ENCODE peak calls at places on chromosomes 12 and 14, in seven cellular contexts. One of them, this sample, is unnamed.

GRCh38 chr12:90390947-90391346 is 564.0 kb downstream of the CCER1 start:
- DNase-seq in mammary epithelial cell: no peak
- DNase-seq in adrenal gland: no peak
- DNase-seq in IMR-90: no peak
- DNase-seq in tibial artery: no peak
- DNase-seq in body of pancreas: no peak
- DNase-seq in psoas muscle: no peak
- DNase-seq in this sample: no peak

GRCh38 chr14:91261986-91262549 is 17.6 kb upstream of the GPR68 start:
- DNase-seq in tibial artery: no peak
- DNase-seq in mammary epithelial cell: no peak
- DNase-seq in body of pancreas: no peak
- DNase-seq in adrenal gland: no peak
- DNase-seq in psoas muscle: no peak
- DNase-seq in IMR-90: no peak
- DNase-seq in this sample: no peak

GRCh38 chr12:43737646-43738045 is 20.9 kb downstream of the PUS7L start:
- DNase-seq in mammary epithelial cell: peak; percentile 72
- DNase-seq in psoas muscle: no peak
- DNase-seq in adrenal gland: no peak
- DNase-seq in IMR-90: peak; percentile 85
- DNase-seq in body of pancreas: no peak
- DNase-seq in tibial artery: no peak
- DNase-seq in this sample: no peak

GRCh38 chr12:93609281-93610192 is 37.1 kb downstream of the SOCS2 start:
- DNase-seq in IMR-90: no peak
- DNase-seq in mammary epithelial cell: no peak
- DNase-seq in body of pancreas: no peak
- DNase-seq in tibial artery: no peak
- DNase-seq in psoas muscle: no peak
- DNase-seq in adrenal gland: no peak
- DNase-seq in this sample: no peak

GRCh38 chr12:47881826-47882427 is 22.9 kb downstream of the VDR start:
- DNase-seq in body of pancreas: peak; percentile 34
- DNase-seq in adrenal gland: no peak
- DNase-seq in tibial artery: peak; percentile 80
- DNase-seq in psoas muscle: peak; percentile 66
- DNase-seq in mammary epithelial cell: peak; percentile 94
- DNase-seq in IMR-90: peak; percentile 97
- DNase-seq in this sample: no peak

GRCh38 chr14:81127785-81128184 is 93.0 kb downstream of the GTF2A1 start:
- DNase-seq in psoas muscle: no peak
- DNase-seq in IMR-90: peak; percentile 11
- DNase-seq in adrenal gland: no peak
- DNase-seq in tibial artery: no peak
- DNase-seq in mammary epithelial cell: no peak
- DNase-seq in body of pancreas: no peak
- DNase-seq in this sample: no peak

GRCh38 chr12:57063991-57064725 is 14.2 kb upstream of the MYO1A start:
- DNase-seq in adrenal gland: no peak
- DNase-seq in body of pancreas: no peak
- DNase-seq in mammary epithelial cell: peak; percentile 21
- DNase-seq in psoas muscle: no peak
- DNase-seq in tibial artery: no peak
- DNase-seq in IMR-90: peak; percentile 41
- DNase-seq in this sample: no peak

GRCh38 chr14:22221508-22221907 is 367.5 kb downstream of the DAD1 start:
- DNase-seq in psoas muscle: no peak
- DNase-seq in IMR-90: peak; percentile 49
- DNase-seq in tibial artery: no peak
- DNase-seq in mammary epithelial cell: peak; percentile 13
- DNase-seq in body of pancreas: no peak
- DNase-seq in adrenal gland: no peak
- DNase-seq in this sample: no peak

GRCh38 chr14:101464984-101465794 is 96.1 kb upstream of the DIO3 start:
- DNase-seq in IMR-90: no peak
- DNase-seq in adrenal gland: no peak
- DNase-seq in tibial artery: peak; percentile 34
- DNase-seq in psoas muscle: no peak
- DNase-seq in body of pancreas: no peak
- DNase-seq in mammary epithelial cell: no peak
- DNase-seq in this sample: no peak

GRCh38 chr12:40819427-40820108 is 127.3 kb downstream of the CNTN1 start:
- DNase-seq in tibial artery: no peak
- DNase-seq in adrenal gland: peak; percentile 38
- DNase-seq in psoas muscle: peak; percentile 57
- DNase-seq in body of pancreas: peak; percentile 23
- DNase-seq in IMR-90: no peak
- DNase-seq in mammary epithelial cell: no peak
- DNase-seq in this sample: no peak

DNA sequence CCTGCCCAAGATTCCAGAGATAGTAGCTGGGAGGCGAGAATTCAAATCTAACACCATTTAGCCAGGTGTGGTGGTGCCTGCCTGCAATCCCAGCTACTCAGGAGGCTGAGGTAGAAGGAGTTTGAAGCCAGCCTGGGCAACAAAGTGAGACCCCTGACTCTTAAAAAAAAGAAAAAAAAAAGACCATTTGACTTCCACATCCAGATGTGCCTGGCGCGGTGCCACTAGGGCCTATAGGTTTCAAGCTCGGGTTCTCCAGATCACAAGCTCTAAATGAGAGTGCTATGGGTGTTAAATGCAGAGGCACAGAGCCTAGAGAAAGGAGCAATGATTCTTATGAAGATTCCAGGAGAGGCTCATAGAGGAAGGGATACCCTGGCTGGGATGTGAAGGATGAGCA is 22.5 kb downstream of the SYNE3 start:
- DNase-seq in IMR-90: no peak
- DNase-seq in mammary epithelial cell: no peak
- DNase-seq in psoas muscle: no peak
- DNase-seq in body of pancreas: no peak
- DNase-seq in tibial artery: no peak
- DNase-seq in adrenal gland: no peak
- DNase-seq in this sample: no peak
- H3K4me1 ChIP-seq in IMR-90: peaks cover 18% of the 10 kb centered on the region
- H3K4me1 ChIP-seq in mammary epithelial cell: peaks cover 21% of the 10 kb centered on the region
- H3K4me1 ChIP-seq in psoas muscle: peaks cover 24% of the 10 kb centered on the region
- H3K4me1 ChIP-seq in body of pancreas: no peaks in the 10 kb centered on the region
- H3K4me1 ChIP-seq in tibial artery: peaks cover 62% of the 10 kb centered on the region
- H3K4me1 ChIP-seq in adrenal gland: peaks cover 47% of the 10 kb centered on the region
- H3K4me1 ChIP-seq in this sample: peaks cover 66% of the 10 kb centered on the region

GRCh38 chr12:20367731-20368652 is at the start of gene PDE3A:
- DNase-seq in body of pancreas: peak; percentile 37
- DNase-seq in adrenal gland: peak; percentile 28
- DNase-seq in tibial artery: peak; percentile 89
- DNase-seq in mammary epithelial cell: peak; percentile 14
- DNase-seq in IMR-90: peak; percentile 73
- DNase-seq in psoas muscle: peak; percentile 72
- DNase-seq in this sample: peak; percentile 86
- TF ChIP-seq CTCF in body of pancreas: no peak
- TF ChIP-seq CTCF in adrenal gland: peak; percentile 8
- TF ChIP-seq CTCF in tibial artery: peak; percentile 32
- TF ChIP-seq CTCF in mammary epithelial cell: no peak
- TF ChIP-seq CTCF in IMR-90: no peak
- TF ChIP-seq CTCF in psoas muscle: no peak
- TF ChIP-seq CTCF in this sample: no peak

GRCh38 chr12:95202691-95203476 is 14.4 kb downstream of the FGD6 start:
- DNase-seq in body of pancreas: no peak
- DNase-seq in adrenal gland: no peak
- DNase-seq in tibial artery: no peak
- DNase-seq in psoas muscle: no peak
- DNase-seq in mammary epithelial cell: no peak
- DNase-seq in IMR-90: no peak
- DNase-seq in this sample: no peak
- H3K4me1 ChIP-seq in body of pancreas: peaks cover 56% of the 10 kb centered on the region
- H3K4me1 ChIP-seq in adrenal gland: peaks cover 62% of the 10 kb centered on the region
- H3K4me1 ChIP-seq in tibial artery: peaks cover 36% of the 10 kb centered on the region
- H3K4me1 ChIP-seq in psoas muscle: peaks cover 11% of the 10 kb centered on the region
- H3K4me1 ChIP-seq in mammary epithelial cell: peaks cover 61% of the 10 kb centered on the region
- H3K4me1 ChIP-seq in IMR-90: peaks cover 24% of the 10 kb centered on the region
- H3K4me1 ChIP-seq in this sample: peaks cover 69% of the 10 kb centered on the region

GRCh38 chr12:121212875-121213274 is 2.9 kb downstream of the P2RX4 start:
- DNase-seq in psoas muscle: no peak
- DNase-seq in body of pancreas: no peak
- DNase-seq in tibial artery: no peak
- DNase-seq in IMR-90: no peak
- DNase-seq in adrenal gland: no peak
- DNase-seq in mammary epithelial cell: no peak
- DNase-seq in this sample: peak; percentile 3

GRCh38 chr12:121205491-121205890 is 4.4 kb upstream of the P2RX4 start:
- DNase-seq in tibial artery: no peak
- DNase-seq in IMR-90: no peak
- DNase-seq in mammary epithelial cell: no peak
- DNase-seq in body of pancreas: no peak
- DNase-seq in psoas muscle: no peak
- DNase-seq in adrenal gland: no peak
- DNase-seq in this sample: no peak

GRCh38 chr12:121214171-121214777 is 4.3 kb downstream of the P2RX4 start:
- DNase-seq in IMR-90: peak; percentile 42
- DNase-seq in body of pancreas: no peak
- DNase-seq in tibial artery: no peak
- DNase-seq in psoas muscle: no peak
- DNase-seq in mammary epithelial cell: peak; percentile 70
- DNase-seq in adrenal gland: no peak
- DNase-seq in this sample: no peak

GRCh38 chr12:121209221-121209620 is 708 bp upstream of the P2RX4 start:
- DNase-seq in psoas muscle: peak; percentile 39
- DNase-seq in tibial artery: no peak
- DNase-seq in mammary epithelial cell: no peak
- DNase-seq in body of pancreas: no peak
- DNase-seq in IMR-90: no peak
- DNase-seq in adrenal gland: no peak
- DNase-seq in this sample: no peak

GRCh38 chr12:121209629-121210572 is at the start of gene P2RX4:
- DNase-seq in adrenal gland: peak; percentile 86
- DNase-seq in psoas muscle: peak; percentile 89
- DNase-seq in body of pancreas: peak; percentile 87
- DNase-seq in tibial artery: peak; percentile 91
- DNase-seq in IMR-90: peak; percentile 73
- DNase-seq in mammary epithelial cell: peak; percentile 68
- DNase-seq in this sample: peak; percentile 95
- TF ChIP-seq CTCF in adrenal gland: peak; percentile 20
- TF ChIP-seq CTCF in psoas muscle: no peak
- TF ChIP-seq CTCF in body of pancreas: peak; percentile 21
- TF ChIP-seq CTCF in tibial artery: peak; percentile 11
- TF ChIP-seq CTCF in IMR-90: peak; percentile 31
- TF ChIP-seq CTCF in mammary epithelial cell: no peak
- TF ChIP-seq CTCF in this sample: peak; percentile 18

GRCh38 chr12:108473400-108474055 is 41.5 kb upstream of the FICD start:
- DNase-seq in psoas muscle: no peak
- DNase-seq in adrenal gland: no peak
- DNase-seq in IMR-90: no peak
- DNase-seq in body of pancreas: no peak
- DNase-seq in tibial artery: no peak
- DNase-seq in mammary epithelial cell: no peak
- DNase-seq in this sample: no peak

DNA sequence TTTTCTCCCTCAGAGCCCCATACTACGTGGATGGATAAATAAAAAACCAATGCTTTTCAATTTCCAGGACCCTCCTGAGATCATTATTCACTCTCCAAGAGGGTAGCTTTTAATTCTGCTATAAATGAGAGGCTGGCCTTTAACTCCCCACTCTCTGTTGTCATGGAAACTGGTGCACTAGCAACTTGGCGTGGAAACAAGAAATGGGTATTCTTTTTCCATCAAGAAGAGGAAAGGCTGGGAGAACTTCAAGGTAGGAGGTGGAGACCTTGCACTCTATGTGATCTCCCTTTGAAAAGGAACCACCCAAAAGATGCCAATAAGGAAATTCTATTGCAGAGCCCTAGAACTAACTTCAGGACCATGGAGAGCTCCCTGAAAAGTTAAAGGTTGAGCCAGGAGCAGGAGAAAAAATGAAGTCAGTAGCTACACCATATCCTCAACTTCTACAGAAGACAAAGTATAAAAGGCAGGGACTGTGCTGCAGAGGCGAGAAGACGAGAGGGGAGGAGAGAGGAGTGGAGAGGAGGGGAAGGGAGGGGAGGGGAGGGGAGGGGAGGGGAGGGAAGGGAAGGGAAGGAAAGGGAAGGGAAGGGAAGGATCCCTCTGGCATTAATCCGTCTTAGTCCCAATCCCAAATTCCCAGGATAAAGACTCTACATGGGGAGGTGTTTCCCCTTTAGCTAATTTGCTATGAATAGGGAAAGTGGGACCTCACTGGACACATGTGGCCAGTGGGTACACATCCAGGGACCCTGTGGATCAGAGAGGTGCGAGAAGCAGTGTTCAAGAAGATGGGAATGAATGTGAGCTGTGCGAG is 46.7 kb upstream of the FICD start:
- DNase-seq in IMR-90: peak; percentile 20
- DNase-seq in adrenal gland: no peak
- DNase-seq in tibial artery: no peak
- DNase-seq in psoas muscle: no peak
- DNase-seq in mammary epithelial cell: peak; percentile 19
- DNase-seq in body of pancreas: no peak
- DNase-seq in this sample: no peak
- H3K4me1 ChIP-seq in IMR-90: no peaks in the 10 kb centered on the region
- H3K4me1 ChIP-seq in adrenal gland: no peaks in the 10 kb centered on the region
- H3K4me1 ChIP-seq in tibial artery: no peaks in the 10 kb centered on the region
- H3K4me1 ChIP-seq in psoas muscle: no peaks in the 10 kb centered on the region
- H3K4me1 ChIP-seq in mammary epithelial cell: no peaks in the 10 kb centered on the region
- H3K4me1 ChIP-seq in body of pancreas: no peaks in the 10 kb centered on the region
- H3K4me1 ChIP-seq in this sample: no peaks in the 10 kb centered on the region

GRCh38 chr12:21248679-21249078 is 86.0 kb downstream of the SLCO1A2 start:
- DNase-seq in tibial artery: no peak
- DNase-seq in body of pancreas: no peak
- DNase-seq in psoas muscle: no peak
- DNase-seq in adrenal gland: no peak
- DNase-seq in IMR-90: no peak
- DNase-seq in mammary epithelial cell: no peak
- DNase-seq in this sample: no peak
- TF ChIP-seq CTCF in tibial artery: no peak
- TF ChIP-seq CTCF in body of pancreas: no peak
- TF ChIP-seq CTCF in psoas muscle: no peak
- TF ChIP-seq CTCF in adrenal gland: no peak
- TF ChIP-seq CTCF in IMR-90: peak; percentile 14
- TF ChIP-seq CTCF in mammary epithelial cell: peak; percentile 9
- TF ChIP-seq CTCF in this sample: no peak

This sample was measured in heart left ventricle.